ENCODE peak calls at places on chromosome 19, in nine cellular contexts. O is K562, F is stomach, V is breast epithelium, X is GM12878, G is HCT116, C is upper lobe of left lung, P is spleen, T is prostate gland. N is an unnamed sample.

GRCh38 chr19:14470031-14470876 is 4.9 kb downstream of the PTGER1 start:
- DNase-seq in O (no peak), F (no peak), V (no peak), X (no peak), G (no peak), C (no peak), P (no peak), T (no peak), N (no peak)

GRCh38 chr19:2550431-2551171 is 74.7 kb downstream of the GADD45B start:
- DNase-seq in O (no peak), F (no peak), V (no peak), X (no peak), G (no peak), C (no peak), P (peak; percentile 67), T (no peak), N (no peak)

GRCh38 chr19:14479985-14480694 is 5.0 kb upstream of the PTGER1 start:
- DNase-seq in O (peak; percentile 77), F (peak; percentile 55), V (no peak), X (no peak), G (no peak), C (peak; percentile 46), P (peak; percentile 92), T (no peak), N (peak; percentile 91)

GRCh38 chr19:35170359-35171061 is 16.0 kb downstream of the FXYD5 start:
- DNase-seq in O (no peak), F (no peak), V (no peak), X (no peak), G (no peak), C (no peak), P (no peak), T (no peak), N (no peak)

GRCh38 chr19:50512999-50513745 is 541 bp downstream of the ASPDH start:
- DNase-seq in O (no peak), F (no peak), V (no peak), X (no peak), G (no peak), C (no peak), P (peak; percentile 64), T (no peak), N (no peak)

GRCh38 chr19:56076413-56076998 is 44.6 kb downstream of the ZNF787 start:
- DNase-seq in O (peak; percentile 72), F (peak; percentile 72), V (no peak), X (no peak), G (peak; percentile 28), C (peak; percentile 46), P (peak; percentile 48), T (peak; percentile 33), N (no peak)

GRCh38 chr19:45782162-45782623 is at the start of gene DMPK:
- DNase-seq in O (no peak), F (no peak), V (no peak), X (no peak), G (no peak), C (no peak), P (no peak), T (no peak), N (no peak)

GRCh38 chr19:30691767-30692516 is 319.8 kb downstream of the ZNF536 start:
- DNase-seq in O (no peak), F (no peak), V (no peak), X (no peak), G (no peak), C (no peak), P (no peak), T (no peak), N (no peak)

GRCh38 chr19:49803529-49803856 is 9.6 kb downstream of the FUZ start:
- DNase-seq in O (no peak), F (no peak), V (no peak), X (no peak), G (no peak), C (no peak), P (no peak), T (no peak), N (no peak)

GRCh38 chr19:49616945-49617344 is 23.0 kb downstream of the RRAS start:
- DNase-seq in O (no peak), F (no peak), V (no peak), X (no peak), G (no peak), C (no peak), P (no peak), T (no peak), N (no peak)

GRCh38 chr19:37692956-37693660 is 26.5 kb downstream of the ZNF607 start:
- DNase-seq in O (peak; percentile 23), F (no peak), V (no peak), X (no peak), G (no peak), C (no peak), P (no peak), T (no peak), N (no peak)

GRCh38 chr19:45528744-45529453 is 21.6 kb downstream of the VASP start:
- DNase-seq in O (peak; percentile 73), F (peak; percentile 70), V (peak; percentile 69), X (no peak), G (no peak), C (no peak), P (no peak), T (peak; percentile 74), N (no peak)

GRCh38 chr19:48325265-48325910 is at the start of gene EMP3:
- DNase-seq in O (peak; percentile 94), F (peak; percentile 69), V (peak; percentile 74), X (peak; percentile 38), G (peak; percentile 63), C (peak; percentile 80), P (peak; percentile 93), T (peak; percentile 47), N (peak; percentile 73)

GRCh38 chr19:48318286-48318987 is 6.9 kb upstream of the EMP3 start:
- DNase-seq in O (no peak), F (no peak), V (no peak), X (no peak), G (no peak), C (no peak), P (peak; percentile 75), T (no peak), N (no peak)

GRCh38 chr19:48319647-48320537 is 5.5 kb upstream of the EMP3 start:
- DNase-seq in O (peak; percentile 87), F (peak; percentile 91), V (peak; percentile 86), X (no peak), G (peak; percentile 66), C (peak; percentile 89), P (peak; percentile 95), T (peak; percentile 77), N (no peak)

GRCh38 chr19:48321622-48322591 is 3.4 kb upstream of the EMP3 start:
- DNase-seq in O (peak; percentile 98), F (peak; percentile 99), V (peak; percentile 99), X (peak; percentile 92), G (peak; percentile 94), C (peak; percentile 99), P (peak; percentile 100), T (peak; percentile 98), N (peak; percentile 93)

GRCh38 chr19:48321372-48321621 is 4.1 kb upstream of the EMP3 start:
- DNase-seq in O (peak; percentile 98), F (peak; percentile 99), V (peak; percentile 100), X (peak; percentile 85), G (peak; percentile 95), C (peak; percentile 100), P (peak; percentile 100), T (peak; percentile 98), N (no peak)
- TF ChIP-seq POLR2A in O (no peak), F (no peak), V (peak; percentile 86), X (peak; percentile 66), G (no peak), C (no peak), P (no peak), T (peak; percentile 41), N (no peak)

DNA sequence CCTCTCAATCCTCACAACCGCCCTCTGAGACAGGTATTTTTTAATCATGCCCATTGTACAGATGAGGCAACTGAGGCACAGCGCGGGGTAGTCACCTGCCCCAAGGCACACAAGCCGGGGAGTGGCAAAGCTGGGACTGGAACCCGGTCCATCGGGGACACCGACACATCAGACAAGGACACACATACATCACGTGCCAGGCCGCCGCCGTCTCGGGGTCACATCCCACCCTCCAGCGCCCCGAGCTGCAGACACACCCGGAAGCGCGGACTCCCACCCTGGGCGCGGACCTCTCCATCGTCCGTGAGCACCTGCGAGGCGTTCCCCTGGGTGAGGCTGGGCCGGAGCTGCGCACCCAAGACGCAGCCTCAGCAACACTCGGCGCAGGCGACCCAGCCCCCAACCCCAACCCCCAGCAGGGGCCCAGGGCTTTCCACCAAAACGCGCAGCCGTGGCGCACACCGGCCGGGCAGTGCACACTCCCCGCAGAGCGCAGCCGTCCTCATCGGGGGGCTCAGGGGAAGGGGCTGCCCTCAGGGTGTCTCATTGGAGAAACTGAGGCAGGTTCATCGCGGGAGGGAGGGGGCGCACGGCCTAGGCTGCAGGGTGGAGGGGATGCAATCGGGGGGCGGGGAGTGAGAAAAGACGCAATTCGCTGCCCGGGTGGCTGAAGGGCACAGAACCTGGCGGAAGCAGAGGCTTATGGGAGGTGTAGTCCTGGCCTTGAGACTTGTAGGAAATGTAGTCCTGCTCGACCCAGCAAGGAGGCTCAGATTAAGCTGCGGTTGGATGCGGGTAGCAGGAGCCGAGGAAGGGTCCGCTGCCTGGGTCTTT is 1.9 kb upstream of the LMTK3 start:
- DNase-seq in O (peak; percentile 75), F (peak; percentile 72), V (no peak), X (no peak), G (peak; percentile 69), C (peak; percentile 84), P (peak; percentile 91), T (peak; percentile 72), N (peak; percentile 80)
- TF ChIP-seq POLR2AphosphoS5 in O (no peak), F (peak; percentile 8), V (no peak), X (no peak), G (peak; percentile 61), C (no peak), P (peak; percentile 65), T (peak; percentile 54), N (no peak)

GRCh38 chr19:16124953-16125352 is 13.3 kb downstream of the RAB8A start:
- DNase-seq in O (no peak), F (no peak), V (no peak), X (no peak), G (no peak), C (no peak), P (no peak), T (no peak), N (no peak)
- TF ChIP-seq POLR2A in O (no peak), F (no peak), V (no peak), X (peak; percentile 51), G (no peak), C (no peak), P (no peak), T (no peak), N (no peak)

GRCh38 chr19:12792853-12793289 is 1.6 kb downstream of the JUNB start:
- DNase-seq in O (peak; percentile 19), F (no peak), V (no peak), X (no peak), G (no peak), C (no peak), P (no peak), T (no peak), N (no peak)

GRCh38 chr19:12794936-12795335 is 3.6 kb downstream of the JUNB start:
- DNase-seq in O (no peak), F (no peak), V (no peak), X (no peak), G (no peak), C (no peak), P (peak; percentile 72), T (no peak), N (no peak)

GRCh38 chr19:12794196-12794921 is 3.1 kb downstream of the JUNB start:
- DNase-seq in O (peak; percentile 22), F (no peak), V (no peak), X (no peak), G (no peak), C (peak; percentile 31), P (no peak), T (no peak), N (no peak)

GRCh38 chr19:12792048-12792852 is 964 bp downstream of the JUNB start:
- DNase-seq in O (peak; percentile 87), F (peak; percentile 77), V (peak; percentile 79), X (no peak), G (no peak), C (peak; percentile 76), P (peak; percentile 98), T (peak; percentile 57), N (no peak)

GRCh38 chr19:12793290-12794195 is 2.3 kb downstream of the JUNB start:
- DNase-seq in O (peak; percentile 95), F (peak; percentile 95), V (peak; percentile 94), X (peak; percentile 81), G (peak; percentile 91), C (peak; percentile 91), P (peak; percentile 99), T (peak; percentile 94), N (peak; percentile 85)
- TF ChIP-seq POLR2AphosphoS5 in O (peak; percentile 78), F (peak; percentile 99), V (peak; percentile 88), X (peak; percentile 91), G (peak; percentile 94), C (peak; percentile 94), P (peak; percentile 92), T (peak; percentile 98), N (peak; percentile 91)

N was measured in GM12892.